ENCODE peak calls at places on chromosome 3, in eight cellular contexts. One of them, this sample, is unnamed.

GRCh38 chr3:120449701-120450216 is 1.0 kb downstream of the FSTL1 start:
- DNase-seq in Kasumi-1: peak
- DNase-seq in nucleus accumbens: no peak
- DNase-seq in hepatic stellate cell: peak
- DNase-seq in HEK293T: peak
- DNase-seq in astrocyte of the spinal cord: peak
- DNase-seq in right cardiac atrium: no peak
- DNase-seq in GOT3: no peak
- DNase-seq in this sample: no peak

GRCh38 chr3:177358968-177359600 is 161.8 kb upstream of the TBL1XR1 start:
- DNase-seq in HEK293T: peak
- DNase-seq in right cardiac atrium: peak
- DNase-seq in nucleus accumbens: no peak
- DNase-seq in astrocyte of the spinal cord: peak
- DNase-seq in GOT3: no peak
- DNase-seq in Kasumi-1: peak
- DNase-seq in hepatic stellate cell: no peak
- DNase-seq in this sample: peak

GRCh38 chr3:130480736-130481135 is 36.2 kb upstream of the COL6A6 start:
- DNase-seq in nucleus accumbens: no peak
- DNase-seq in right cardiac atrium: peak
- DNase-seq in GOT3: no peak
- DNase-seq in HEK293T: peak
- DNase-seq in astrocyte of the spinal cord: peak
- DNase-seq in hepatic stellate cell: no peak
- DNase-seq in Kasumi-1: peak
- DNase-seq in this sample: no peak

GRCh38 chr3:52091566-52092290 is 35.4 kb upstream of the DUSP7 start:
- DNase-seq in right cardiac atrium: peak
- DNase-seq in hepatic stellate cell: peak
- DNase-seq in HEK293T: no peak
- DNase-seq in nucleus accumbens: peak
- DNase-seq in Kasumi-1: no peak
- DNase-seq in GOT3: no peak
- DNase-seq in astrocyte of the spinal cord: peak
- DNase-seq in this sample: peak

GRCh38 chr3:140911822-140912221 is 29.8 kb upstream of the SLC25A36 start:
- DNase-seq in nucleus accumbens: no peak
- DNase-seq in GOT3: no peak
- DNase-seq in hepatic stellate cell: no peak
- DNase-seq in HEK293T: no peak
- DNase-seq in astrocyte of the spinal cord: no peak
- DNase-seq in Kasumi-1: no peak
- DNase-seq in right cardiac atrium: no peak
- DNase-seq in this sample: no peak

GRCh38 chr3:187112934-187113793 is 26.1 kb downstream of the RPL39L start:
- DNase-seq in hepatic stellate cell: peak
- DNase-seq in GOT3: no peak
- DNase-seq in Kasumi-1: peak
- DNase-seq in HEK293T: no peak
- DNase-seq in right cardiac atrium: no peak
- DNase-seq in astrocyte of the spinal cord: peak
- DNase-seq in nucleus accumbens: no peak
- DNase-seq in this sample: no peak

GRCh38 chr3:107846282-107846852 is 244.5 kb downstream of the CD47 start:
- DNase-seq in astrocyte of the spinal cord: peak
- DNase-seq in right cardiac atrium: peak
- DNase-seq in GOT3: no peak
- DNase-seq in HEK293T: peak
- DNase-seq in hepatic stellate cell: peak
- DNase-seq in Kasumi-1: peak
- DNase-seq in nucleus accumbens: peak
- DNase-seq in this sample: peak

GRCh38 chr3:194306109-194306686 is 44.9 kb downstream of the CPN2 start:
- DNase-seq in nucleus accumbens: no peak
- DNase-seq in hepatic stellate cell: no peak
- DNase-seq in astrocyte of the spinal cord: no peak
- DNase-seq in Kasumi-1: peak
- DNase-seq in HEK293T: no peak
- DNase-seq in GOT3: no peak
- DNase-seq in right cardiac atrium: no peak
- DNase-seq in this sample: peak

GRCh38 chr3:117597865-117598264 is 888.3 kb downstream of the TUSC7 start:
- DNase-seq in hepatic stellate cell: no peak
- DNase-seq in astrocyte of the spinal cord: no peak
- DNase-seq in GOT3: no peak
- DNase-seq in right cardiac atrium: no peak
- DNase-seq in HEK293T: no peak
- DNase-seq in nucleus accumbens: no peak
- DNase-seq in Kasumi-1: no peak
- DNase-seq in this sample: no peak

GRCh38 chr3:22269827-22270226 is 518.8 kb upstream of the ZNF385D start:
- DNase-seq in nucleus accumbens: no peak
- DNase-seq in right cardiac atrium: no peak
- DNase-seq in hepatic stellate cell: no peak
- DNase-seq in GOT3: no peak
- DNase-seq in astrocyte of the spinal cord: peak
- DNase-seq in Kasumi-1: no peak
- DNase-seq in HEK293T: no peak
- DNase-seq in this sample: peak

GRCh38 chr3:37536033-37536432 is 325.6 kb upstream of the CTDSPL start:
- DNase-seq in astrocyte of the spinal cord: no peak
- DNase-seq in HEK293T: no peak
- DNase-seq in nucleus accumbens: no peak
- DNase-seq in Kasumi-1: no peak
- DNase-seq in GOT3: no peak
- DNase-seq in hepatic stellate cell: no peak
- DNase-seq in right cardiac atrium: no peak
- DNase-seq in this sample: no peak

GRCh38 chr3:99686955-99687612 is 48.7 kb downstream of the COL8A1 start:
- DNase-seq in astrocyte of the spinal cord: peak
- DNase-seq in hepatic stellate cell: peak
- DNase-seq in GOT3: no peak
- DNase-seq in right cardiac atrium: peak
- DNase-seq in Kasumi-1: peak
- DNase-seq in nucleus accumbens: no peak
- DNase-seq in HEK293T: peak
- DNase-seq in this sample: peak

GRCh38 chr3:79268422-79268821 is 499.4 kb downstream of the ROBO1 start:
- DNase-seq in nucleus accumbens: no peak
- DNase-seq in Kasumi-1: no peak
- DNase-seq in HEK293T: no peak
- DNase-seq in hepatic stellate cell: no peak
- DNase-seq in right cardiac atrium: no peak
- DNase-seq in GOT3: no peak
- DNase-seq in astrocyte of the spinal cord: no peak
- DNase-seq in this sample: no peak

GRCh38 chr3:114126461-114126860 is 52.4 kb downstream of the DRD3 start:
- DNase-seq in hepatic stellate cell: no peak
- DNase-seq in GOT3: no peak
- DNase-seq in astrocyte of the spinal cord: no peak
- DNase-seq in HEK293T: no peak
- DNase-seq in Kasumi-1: no peak
- DNase-seq in right cardiac atrium: no peak
- DNase-seq in nucleus accumbens: no peak
- DNase-seq in this sample: no peak

GRCh38 chr3:120742198-120743080 is at the start of the genes GTF2E1 and RABL3:
- DNase-seq in HEK293T: peak
- DNase-seq in Kasumi-1: peak
- DNase-seq in hepatic stellate cell: peak
- DNase-seq in nucleus accumbens: peak
- DNase-seq in GOT3: peak
- DNase-seq in right cardiac atrium: peak
- DNase-seq in astrocyte of the spinal cord: peak
- DNase-seq in this sample: peak

GRCh38 chr3:149162007-149162406 is 32.6 kb downstream of the HPS3 start:
- DNase-seq in right cardiac atrium: no peak
- DNase-seq in astrocyte of the spinal cord: no peak
- DNase-seq in GOT3: no peak
- DNase-seq in Kasumi-1: no peak
- DNase-seq in hepatic stellate cell: no peak
- DNase-seq in nucleus accumbens: no peak
- DNase-seq in HEK293T: no peak
- DNase-seq in this sample: no peak

GRCh38 chr3:103949690-103950089 is 1417.0 kb upstream of the ALCAM start:
- DNase-seq in right cardiac atrium: no peak
- DNase-seq in hepatic stellate cell: no peak
- DNase-seq in HEK293T: no peak
- DNase-seq in astrocyte of the spinal cord: no peak
- DNase-seq in GOT3: no peak
- DNase-seq in nucleus accumbens: no peak
- DNase-seq in Kasumi-1: no peak
- DNase-seq in this sample: no peak

GRCh38 chr3:111936191-111936841 is 42.5 kb upstream of the ABHD10 start:
- DNase-seq in right cardiac atrium: no peak
- DNase-seq in nucleus accumbens: no peak
- DNase-seq in astrocyte of the spinal cord: peak
- DNase-seq in hepatic stellate cell: peak
- DNase-seq in GOT3: no peak
- DNase-seq in HEK293T: no peak
- DNase-seq in Kasumi-1: no peak
- DNase-seq in this sample: no peak

GRCh38 chr3:53044371-53045106 is 1.3 kb downstream of the SFMBT1 start:
- DNase-seq in right cardiac atrium: no peak
- DNase-seq in nucleus accumbens: no peak
- DNase-seq in Kasumi-1: peak
- DNase-seq in astrocyte of the spinal cord: peak
- DNase-seq in hepatic stellate cell: peak
- DNase-seq in HEK293T: peak
- DNase-seq in GOT3: no peak
- DNase-seq in this sample: no peak

GRCh38 chr3:78856164-78856563 is 911.6 kb downstream of the ROBO1 start:
- DNase-seq in right cardiac atrium: no peak
- DNase-seq in astrocyte of the spinal cord: no peak
- DNase-seq in GOT3: no peak
- DNase-seq in HEK293T: no peak
- DNase-seq in nucleus accumbens: no peak
- DNase-seq in hepatic stellate cell: no peak
- DNase-seq in Kasumi-1: no peak
- DNase-seq in this sample: no peak

GRCh38 chr3:127637546-127637945 is 8.6 kb downstream of the PODXL2 start:
- DNase-seq in GOT3: no peak
- DNase-seq in astrocyte of the spinal cord: no peak
- DNase-seq in hepatic stellate cell: no peak
- DNase-seq in Kasumi-1: peak
- DNase-seq in nucleus accumbens: no peak
- DNase-seq in right cardiac atrium: no peak
- DNase-seq in HEK293T: peak
- DNase-seq in this sample: peak

GRCh38 chr3:138042043-138042442 is 32.1 kb downstream of the CLDN18 start:
- DNase-seq in hepatic stellate cell: peak
- DNase-seq in GOT3: no peak
- DNase-seq in astrocyte of the spinal cord: peak
- DNase-seq in HEK293T: no peak
- DNase-seq in nucleus accumbens: no peak
- DNase-seq in right cardiac atrium: no peak
- DNase-seq in Kasumi-1: no peak
- DNase-seq in this sample: no peak

GRCh38 chr3:29240248-29240647 is 40.6 kb upstream of the RBMS3 start:
- DNase-seq in HEK293T: no peak
- DNase-seq in hepatic stellate cell: peak
- DNase-seq in right cardiac atrium: no peak
- DNase-seq in GOT3: no peak
- DNase-seq in nucleus accumbens: no peak
- DNase-seq in astrocyte of the spinal cord: peak
- DNase-seq in Kasumi-1: peak
- DNase-seq in this sample: no peak

GRCh38 chr3:71360170-71360569 is 223.4 kb downstream of the FOXP1 start:
- DNase-seq in astrocyte of the spinal cord: no peak
- DNase-seq in Kasumi-1: no peak
- DNase-seq in hepatic stellate cell: no peak
- DNase-seq in GOT3: no peak
- DNase-seq in nucleus accumbens: no peak
- DNase-seq in HEK293T: no peak
- DNase-seq in right cardiac atrium: no peak
- DNase-seq in this sample: no peak